ENCODE peak calls at places on chromosome 19, in four cellular contexts. One of them, this sample, is unnamed.

GRCh38 chr19:13995017-13995728 is 10.9 kb downstream of the RFX1 start:
- DNase-seq in HS-5: no peak
- DNase-seq in heart left ventricle: no peak
- DNase-seq in NCI-H1436: no peak
- DNase-seq in this sample: no peak

GRCh38 chr19:48490980-48491792 is 20.4 kb downstream of the LMTK3 start:
- DNase-seq in HS-5: no peak
- DNase-seq in heart left ventricle: peak; percentile 39
- DNase-seq in NCI-H1436: peak; percentile 82
- DNase-seq in this sample: no peak

GRCh38 chr19:19043481-19043880 is 10.1 kb downstream of the ARMC6 start:
- DNase-seq in NCI-H1436: no peak
- DNase-seq in heart left ventricle: no peak
- DNase-seq in HS-5: no peak
- DNase-seq in this sample: no peak

GRCh38 chr19:33394006-33394722 is 20.7 kb downstream of the CEBPG start:
- DNase-seq in NCI-H1436: no peak
- DNase-seq in heart left ventricle: no peak
- DNase-seq in HS-5: peak; percentile 44
- DNase-seq in this sample: no peak

GRCh38 chr19:12797141-12797587 is 4.4 kb downstream of the PRDX2 start:
- DNase-seq in HS-5: no peak
- DNase-seq in heart left ventricle: no peak
- DNase-seq in NCI-H1436: no peak
- DNase-seq in this sample: no peak

GRCh38 chr19:32177686-32178085 is 167.7 kb upstream of the ZNF507 start:
- DNase-seq in HS-5: no peak
- DNase-seq in NCI-H1436: no peak
- DNase-seq in heart left ventricle: no peak
- DNase-seq in this sample: no peak

GRCh38 chr19:3642987-3643386 is 16.4 kb upstream of the CACTIN start:
- DNase-seq in heart left ventricle: no peak
- DNase-seq in HS-5: no peak
- DNase-seq in NCI-H1436: peak; percentile 18
- DNase-seq in this sample: no peak

GRCh38 chr19:13087295-13087694 is 15.4 kb downstream of the LYL1 start:
- DNase-seq in heart left ventricle: no peak
- DNase-seq in NCI-H1436: no peak
- DNase-seq in HS-5: no peak
- DNase-seq in this sample: no peak

GRCh38 chr19:15170345-15170744 is 30.4 kb downstream of the NOTCH3 start:
- DNase-seq in heart left ventricle: no peak
- DNase-seq in NCI-H1436: no peak
- DNase-seq in HS-5: no peak
- DNase-seq in this sample: no peak

GRCh38 chr19:29547981-29548380 is 22.2 kb downstream of the VSTM2B start:
- DNase-seq in HS-5: no peak
- DNase-seq in heart left ventricle: no peak
- DNase-seq in NCI-H1436: no peak
- DNase-seq in this sample: no peak

GRCh38 chr19:17021793-17022590 is 4.6 kb downstream of the CPAMD8 start:
- DNase-seq in NCI-H1436: no peak
- DNase-seq in HS-5: peak; percentile 6
- DNase-seq in heart left ventricle: no peak
- DNase-seq in this sample: no peak

GRCh38 chr19:16034958-16035560 is 41.2 kb upstream of the TPM4 start:
- DNase-seq in heart left ventricle: no peak
- DNase-seq in NCI-H1436: no peak
- DNase-seq in HS-5: no peak
- DNase-seq in this sample: no peak

GRCh38 chr19:38513762-38514167 is 80.3 kb downstream of the RYR1 start:
- DNase-seq in HS-5: no peak
- DNase-seq in heart left ventricle: no peak
- DNase-seq in NCI-H1436: no peak
- DNase-seq in this sample: no peak

GRCh38 chr19:3370214-3370720 is 3.9 kb downstream of the NFIC start:
- DNase-seq in heart left ventricle: no peak
- DNase-seq in NCI-H1436: no peak
- DNase-seq in HS-5: no peak
- DNase-seq in this sample: no peak

GRCh38 chr19:19342086-19343015 is 21.7 kb downstream of the MAU2 start:
- DNase-seq in NCI-H1436: no peak
- DNase-seq in heart left ventricle: peak; percentile 60
- DNase-seq in HS-5: no peak
- DNase-seq in this sample: peak; percentile 13

GRCh38 chr19:33133438-33134031 is 1.6 kb downstream of the WDR88 start:
- DNase-seq in NCI-H1436: no peak
- DNase-seq in HS-5: no peak
- DNase-seq in heart left ventricle: no peak
- DNase-seq in this sample: no peak

GRCh38 chr19:1592755-1593628 is at the start of gene MBD3:
- DNase-seq in NCI-H1436: peak; percentile 84
- DNase-seq in HS-5: peak; percentile 32
- DNase-seq in heart left ventricle: peak; percentile 94
- DNase-seq in this sample: peak; percentile 93